ENCODE peak calls at places on chromosomes 4 and X, in nine cellular contexts. Q is OCI-LY7, R is MM.1S, O is tibial nerve, Y is NB4, E is AG04449, N is AG10803, H is mammary epithelial cell, G is left lung. D is an unnamed sample.

GRCh38 chrX:67619253-67619652 is 75.4 kb downstream of the AR start:
- DNase-seq in N (peak), G (no peak), Y (no peak), E (no peak), H (peak), O (no peak), Q (no peak), R (no peak), D (peak)

GRCh38 chr4:123858465-123858864 is 461.9 kb downstream of the SPRY1 start:
- DNase-seq in Y (no peak), H (no peak), N (no peak), R (no peak), Q (no peak), G (no peak), O (no peak), E (no peak), D (no peak)

GRCh38 chrX:42021058-42021457 is 97.7 kb upstream of the CASK start:
- DNase-seq in H (no peak), G (no peak), Y (no peak), N (no peak), R (no peak), Q (no peak), E (no peak), O (no peak), D (no peak)

GRCh38 chr4:9735515-9735914 is 45.9 kb upstream of the DRD5 start:
- DNase-seq in H (no peak), O (no peak), R (no peak), Q (no peak), N (no peak), E (no peak), G (no peak), Y (no peak), D (no peak)

GRCh38 chr4:170247585-170247984 is 157.8 kb upstream of the AADAT start:
- DNase-seq in H (peak), E (no peak), Q (no peak), O (no peak), N (no peak), Y (no peak), R (no peak), G (no peak), D (no peak)

GRCh38 chrX:23383411-23383810 is 48.8 kb downstream of the PTCHD1 start:
- DNase-seq in H (no peak), Y (no peak), G (no peak), O (no peak), R (no peak), N (peak), Q (no peak), E (no peak), D (peak)

GRCh38 chr4:143375326-143376073 is 38.8 kb downstream of the GAB1 start:
- DNase-seq in E (no peak), O (no peak), Y (peak), H (no peak), R (peak), G (no peak), N (no peak), Q (peak), D (peak)

GRCh38 chr4:81919238-81919637 is 447.5 kb upstream of the RASGEF1B start:
- DNase-seq in E (no peak), R (peak), N (no peak), O (no peak), H (peak), G (no peak), Y (peak), Q (peak), D (peak)

GRCh38 chr4:86106475-86106874 is 253.4 kb downstream of the MAPK10 start:
- DNase-seq in R (no peak), O (no peak), Y (no peak), E (no peak), Q (no peak), H (no peak), N (no peak), G (no peak), D (no peak)

GRCh38 chrX:149630681-149631292 is 805 bp downstream of the TMEM185A start:
- DNase-seq in G (no peak), Q (no peak), Y (peak), E (no peak), O (no peak), H (peak), R (no peak), N (peak), D (peak)

GRCh38 chr4:176755624-176756023 is 37.1 kb downstream of the VEGFC start:
- DNase-seq in O (no peak), Y (no peak), E (no peak), H (no peak), G (no peak), R (no peak), Q (no peak), N (no peak), D (peak)

GRCh38 chr4:6498511-6499240 is 26.3 kb upstream of the PPP2R2C start:
- DNase-seq in O (no peak), R (no peak), Q (no peak), G (no peak), N (no peak), E (no peak), H (no peak), Y (no peak), D (no peak)

GRCh38 chrX:2188840-2189239 is 311.9 kb downstream of the DHRSX start:
- DNase-seq in Q (no peak), H (no peak), G (no peak), E (no peak), N (no peak), R (no peak), Y (no peak), O (no peak), D (no peak)

GRCh38 chr4:92101609-92102231 is 202.0 kb upstream of the GRID2 start:
- DNase-seq in R (no peak), Y (no peak), H (peak), O (no peak), E (no peak), Q (no peak), N (no peak), G (no peak), D (peak)

GRCh38 chr4:181819951-181820350 is 423.3 kb upstream of the TENM3 start:
- DNase-seq in R (no peak), E (no peak), G (no peak), Y (no peak), O (no peak), N (peak), Q (no peak), H (no peak), D (no peak)

GRCh38 chr4:6546681-6547447 is 28.1 kb upstream of the MAN2B2 start:
- DNase-seq in N (peak), R (peak), E (peak), H (peak), Q (peak), G (no peak), Y (peak), O (no peak), D (peak)

GRCh38 chr4:19133315-19133714 is 1111.8 kb upstream of the LCORL start:
- DNase-seq in N (no peak), H (no peak), E (no peak), Q (no peak), G (no peak), R (no peak), O (no peak), Y (no peak), D (no peak)

GRCh38 chr4:100290585-100290984 is 100.3 kb upstream of the DDIT4L start:
- DNase-seq in E (no peak), G (no peak), N (peak), Y (no peak), O (no peak), R (no peak), H (peak), Q (no peak), D (peak)

GRCh38 chr4:151990201-151990600 is 229.4 kb upstream of the GATB start:
- DNase-seq in Y (no peak), R (no peak), G (no peak), O (no peak), E (peak), N (peak), H (peak), Q (no peak), D (peak)

GRCh38 chr4:158996669-158997074 is 106.2 kb upstream of the RAPGEF2 start:
- DNase-seq in Q (no peak), G (no peak), E (peak), R (no peak), Y (no peak), H (peak), O (no peak), N (peak), D (peak)

GRCh38 chrX:128622296-128622695 is 570.1 kb upstream of the ACTRT1 start:
- DNase-seq in N (no peak), R (no peak), Y (no peak), O (no peak), Q (no peak), H (no peak), E (no peak), G (no peak), D (no peak)

GRCh38 chrX:7115557-7115956 is 32.0 kb upstream of the STS start:
- DNase-seq in Q (peak), G (no peak), H (no peak), E (no peak), R (no peak), Y (no peak), N (peak), O (no peak), D (no peak)

GRCh38 chr4:3366893-3367775 is 74.3 kb downstream of the RGS12 start:
- DNase-seq in N (no peak), O (no peak), R (no peak), H (no peak), E (no peak), Y (no peak), G (no peak), Q (no peak), D (no peak)

GRCh38 chr4:160592258-160592657 is 1489.4 kb downstream of the RAPGEF2 start:
- DNase-seq in Y (no peak), H (no peak), E (no peak), O (no peak), G (no peak), R (no peak), N (no peak), Q (no peak), D (no peak)

GRCh38 chrX:77597090-77597489 is 149.9 kb downstream of the FGF16 start:
- DNase-seq in N (peak), O (no peak), H (peak), R (no peak), G (no peak), Q (no peak), E (no peak), Y (peak), D (peak)

GRCh38 chr4:73676881-73677323 is 56.7 kb upstream of the RASSF6 start:
- DNase-seq in E (no peak), Y (no peak), Q (peak), G (no peak), H (peak), O (no peak), N (no peak), R (no peak), D (peak)

GRCh38 chr4:13597604-13598003 is 29.9 kb downstream of the BOD1L1 start:
- DNase-seq in H (peak), N (peak), R (no peak), E (no peak), Q (no peak), G (no peak), O (no peak), Y (no peak), D (peak)

GRCh38 chr4:13601060-13601459 is 26.5 kb downstream of the BOD1L1 start:
- DNase-seq in E (no peak), O (no peak), N (no peak), G (no peak), H (no peak), R (no peak), Q (peak), Y (peak), D (no peak)

GRCh38 chr4:13601848-13602247 is 25.7 kb downstream of the BOD1L1 start:
- DNase-seq in Y (no peak), O (no peak), G (no peak), N (no peak), R (peak), E (no peak), H (no peak), Q (no peak), D (no peak)

GRCh38 chr4:13597141-13597540 is 30.4 kb downstream of the BOD1L1 start:
- DNase-seq in G (no peak), O (no peak), H (no peak), E (no peak), Y (no peak), N (no peak), R (no peak), Q (no peak), D (no peak)

DNA sequence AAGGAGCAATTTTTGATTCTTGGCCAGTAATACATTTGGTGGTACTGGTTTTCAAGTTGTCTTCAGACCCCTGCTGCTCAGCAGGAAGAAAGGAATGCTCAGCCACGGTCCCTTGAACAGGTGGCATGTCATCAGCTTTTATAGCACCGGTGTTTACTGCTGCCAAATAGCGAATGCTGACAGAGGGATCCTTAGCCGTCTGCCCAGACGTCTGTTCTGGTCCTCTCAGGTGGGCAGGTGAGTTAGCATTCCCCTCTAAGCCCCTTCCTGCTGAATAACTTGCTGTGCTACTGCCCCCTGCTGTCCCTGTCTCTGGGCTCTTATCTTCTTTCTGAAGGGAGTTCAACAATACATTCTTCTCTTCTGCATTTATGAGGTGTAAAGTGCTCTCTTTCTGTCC is 28.4 kb downstream of the BOD1L1 start:
- DNase-seq in N (no peak), G (no peak), H (no peak), Q (peak), R (no peak), O (no peak), Y (peak), E (no peak), D (no peak)
- TF ChIP-seq CTCF in N (peak), G (no peak), H (peak), Q (peak), R (peak), O (no peak), Y (peak), E (no peak), D (peak)

GRCh38 chrX:30975467-30975866 is 86.4 kb upstream of the TAB3 start:
- DNase-seq in H (no peak), Y (no peak), R (no peak), G (no peak), O (no peak), Q (no peak), N (no peak), E (no peak), D (no peak)

GRCh38 chrX:30973784-30974427 is 84.9 kb upstream of the TAB3 start:
- DNase-seq in N (no peak), G (no peak), Q (no peak), R (no peak), O (no peak), H (no peak), Y (no peak), E (no peak), D (no peak)

GRCh38 chrX:30967516-30967915 is 78.5 kb upstream of the TAB3 start:
- DNase-seq in R (no peak), O (no peak), H (no peak), N (no peak), E (no peak), G (no peak), Q (no peak), Y (no peak), D (no peak)

GRCh38 chrX:30971761-30972603 is 82.9 kb upstream of the TAB3 start:
- DNase-seq in E (no peak), Q (peak), Y (peak), R (peak), O (no peak), G (no peak), N (peak), H (peak), D (peak)
- H3K4me3 ChIP-seq in E (peak), Q (peak), Y (peak), R (peak), O (no peak), G (no peak), N (peak), H (peak), D (no peak)

GRCh38 chrX:10496345-10496965 is 123.9 kb downstream of the MID1 start:
- DNase-seq in N (peak), H (peak), O (no peak), Y (no peak), E (peak), R (peak), G (no peak), Q (no peak), D (no peak)
- TF ChIP-seq CTCF in N (no peak), H (no peak), O (no peak), Y (no peak), E (no peak), R (no peak), G (no peak), Q (no peak), D (no peak)

GRCh38 chrX:54810532-54810931 is 3.0 kb downstream of the MAGED2 start:
- DNase-seq in H (no peak), R (no peak), Q (no peak), Y (no peak), E (no peak), N (no peak), G (no peak), O (no peak), D (no peak)
- H3K4me3 ChIP-seq in H (no peak), R (no peak), Q (no peak), Y (no peak), E (peak), N (peak), G (no peak), O (no peak), D (no peak)